ENCODE peak calls at places on chromosomes 3 and 15, in nine cellular contexts. S, H, F, K, V, G, W, I and T are unnamed samples.

GRCh38 chr3:175121225-175121624 is 262.1 kb downstream of the NAALADL2 start:
- DNase-seq in S (no peak), H (no peak), F (no peak), K (no peak), V (no peak), G (peak), W (no peak), I (no peak), T (no peak)

GRCh38 chr15:88069561-88069960 is 187.0 kb downstream of the NTRK3 start:
- DNase-seq in S (no peak), H (no peak), F (peak), K (no peak), V (no peak), G (no peak), W (no peak), I (no peak), T (no peak)

GRCh38 chr3:178540184-178540583 is 3.9 kb downstream of the KCNMB2 start:
- DNase-seq in S (no peak), H (no peak), F (no peak), K (no peak), V (no peak), G (no peak), W (no peak), I (no peak), T (no peak)

GRCh38 chr3:190429681-190430080 is 20.0 kb downstream of the TMEM207 start:
- DNase-seq in S (no peak), H (no peak), F (no peak), K (no peak), V (no peak), G (no peak), W (no peak), I (no peak), T (no peak)

GRCh38 chr3:171345112-171345843 is 114.9 kb downstream of the TNIK start:
- DNase-seq in S (no peak), H (no peak), F (no peak), K (no peak), V (no peak), G (no peak), W (no peak), I (no peak), T (no peak)

GRCh38 chr15:52288051-52288942 is 7.3 kb downstream of the MYO5C start:
- DNase-seq in S (peak), H (no peak), F (no peak), K (no peak), V (no peak), G (peak), W (no peak), I (no peak), T (no peak)

GRCh38 chr3:108296239-108296638 is at the start of gene HHLA2:
- DNase-seq in S (no peak), H (no peak), F (no peak), K (no peak), V (no peak), G (no peak), W (no peak), I (no peak), T (no peak)

GRCh38 chr3:187150186-187150585 is 10.9 kb upstream of the RPL39L start:
- DNase-seq in S (no peak), H (no peak), F (no peak), K (no peak), V (no peak), G (no peak), W (no peak), I (no peak), T (no peak)

GRCh38 chr3:13853978-13854296 is 25.9 kb downstream of the WNT7A start:
- DNase-seq in S (no peak), H (no peak), F (no peak), K (no peak), V (no peak), G (no peak), W (no peak), I (no peak), T (no peak)

GRCh38 chr3:128188326-128188725 is 35.0 kb downstream of the EEFSEC start:
- DNase-seq in S (no peak), H (no peak), F (peak), K (no peak), V (no peak), G (no peak), W (no peak), I (no peak), T (no peak)

GRCh38 chr3:42827654-42828053 is 18.4 kb downstream of the ACKR2 start:
- DNase-seq in S (no peak), H (no peak), F (no peak), K (no peak), V (no peak), G (no peak), W (no peak), I (no peak), T (no peak)

GRCh38 chr15:63458021-63458420 is 46.4 kb upstream of the USP3 start:
- DNase-seq in S (no peak), H (no peak), F (no peak), K (no peak), V (no peak), G (no peak), W (no peak), I (no peak), T (no peak)

GRCh38 chr3:142904639-142905441 is 16.0 kb upstream of the PCOLCE2 start:
- DNase-seq in S (no peak), H (peak), F (no peak), K (peak), V (no peak), G (no peak), W (no peak), I (no peak), T (no peak)

GRCh38 chr15:62708470-62708869 is 334.1 kb upstream of the TPM1 start:
- DNase-seq in S (no peak), H (no peak), F (no peak), K (no peak), V (no peak), G (no peak), W (no peak), I (no peak), T (no peak)

GRCh38 chr3:33642806-33643205 is 75.2 kb downstream of the CLASP2 start:
- DNase-seq in S (no peak), H (no peak), F (no peak), K (no peak), V (no peak), G (no peak), W (no peak), I (no peak), T (no peak)

GRCh38 chr15:72473670-72474465 is at the start of gene ARIH1:
- DNase-seq in S (peak), H (peak), F (peak), K (peak), V (peak), G (peak), W (peak), I (peak), T (peak)
- TF ChIP-seq CTCF in S (peak), H (peak), F (no peak), K (no peak), V (peak), G (peak), W (peak), I (no peak), T (no peak)

DNA sequence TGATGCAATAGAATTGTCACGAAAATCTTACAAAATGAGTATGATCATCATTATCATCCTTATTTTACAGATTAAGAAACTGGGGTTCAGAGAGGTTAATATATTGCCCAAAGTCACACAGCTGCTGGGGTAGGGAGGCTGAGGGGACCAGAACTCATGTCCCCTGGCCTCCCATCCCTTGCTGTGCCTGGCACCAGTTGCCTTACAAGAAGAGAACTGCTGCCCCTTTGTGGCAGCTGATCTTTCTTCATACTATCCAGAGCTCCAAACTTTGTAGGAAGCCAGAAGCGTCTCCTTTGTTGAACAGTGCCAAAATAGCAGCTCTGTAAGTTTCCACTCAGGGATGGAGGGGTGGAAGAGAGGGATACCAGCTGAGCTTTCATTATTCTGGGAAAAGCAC is 236.8 kb upstream of the TBC1D5 start:
- DNase-seq in S (no peak), H (no peak), F (no peak), K (no peak), V (no peak), G (no peak), W (no peak), I (peak), T (no peak)
- TF ChIP-seq CTCF in S (no peak), H (no peak), F (no peak), K (no peak), V (no peak), G (no peak), W (no peak), I (no peak), T (no peak)

DNA sequence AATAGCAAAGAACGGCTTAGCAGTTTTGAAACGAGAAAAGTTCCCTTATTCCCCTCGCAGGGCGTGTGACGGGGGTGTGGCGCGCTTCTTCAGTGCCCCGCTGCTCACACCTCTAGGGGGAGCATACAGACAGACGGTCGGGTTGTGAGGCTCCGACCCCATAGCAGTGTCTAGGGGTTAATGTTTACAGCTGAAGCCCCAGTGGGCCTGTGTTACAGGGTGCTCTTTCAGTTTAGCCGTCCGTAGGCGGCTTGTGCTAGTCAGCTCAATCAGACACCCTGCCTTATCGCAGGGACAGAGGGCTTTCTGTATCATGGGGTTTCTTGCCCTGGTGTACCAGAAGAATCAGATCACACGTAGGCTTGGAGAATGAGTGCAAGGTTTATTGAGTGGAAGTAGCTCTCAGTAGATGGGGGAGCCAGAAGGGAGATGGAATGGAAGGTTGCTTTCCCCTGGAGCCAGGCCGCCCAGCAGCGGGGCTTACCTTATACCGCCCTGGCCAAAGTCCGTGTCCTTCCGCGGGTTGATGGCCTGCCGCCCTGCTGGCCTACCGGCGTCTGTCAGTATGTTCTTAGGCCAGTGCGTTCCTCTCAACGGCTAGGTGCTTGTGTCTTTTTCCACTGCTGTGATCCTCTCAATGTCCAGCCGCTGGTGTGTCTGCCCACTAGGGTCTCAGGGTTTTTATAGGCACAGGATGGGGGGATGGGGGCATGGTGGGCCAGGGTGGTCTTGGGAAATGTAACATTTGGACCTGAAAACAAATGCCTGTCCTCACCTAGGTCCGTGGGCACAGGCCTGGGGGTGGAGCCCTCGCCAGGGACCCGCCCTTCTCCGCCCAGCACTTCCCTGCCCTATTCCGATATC is 32.2 kb upstream of the ACP3 start:
- DNase-seq in S (peak), H (no peak), F (no peak), K (no peak), V (no peak), G (no peak), W (no peak), I (no peak), T (no peak)
- TF ChIP-seq CTCF in S (no peak), H (no peak), F (no peak), K (no peak), V (no peak), G (no peak), W (no peak), I (no peak), T (no peak)

GRCh38 chr3:16357698-16358097 is 92.7 kb downstream of the OXNAD1 start:
- DNase-seq in S (no peak), H (no peak), F (no peak), K (no peak), V (no peak), G (no peak), W (no peak), I (no peak), T (no peak)
- TF ChIP-seq CTCF in S (no peak), H (no peak), F (no peak), K (no peak), V (no peak), G (no peak), W (no peak), I (no peak), T (no peak)